ENCODE peak calls at places on chromosome 9, in six cellular contexts. S is DMS153, O is GM23338, W is Daoy, N is mammary epithelial cell, R is IMR-90. L is an unnamed sample.

GRCh38 chr9:33524431-33524947 is 438 bp downstream of the ANKRD18B start:
- DNase-seq in S (no peak), O (peak), W (peak), N (no peak), R (no peak), L (no peak)

GRCh38 chr9:74499111-74499601 is 2.0 kb downstream of the RORB start:
- DNase-seq in S (no peak), O (peak), W (peak), N (peak), R (no peak), L (no peak)

GRCh38 chr9:131869312-131869711 is 129.4 kb upstream of the RAPGEF1 start:
- DNase-seq in S (no peak), O (peak), W (no peak), N (no peak), R (no peak), L (no peak)

GRCh38 chr9:111937781-111938426 is 41.3 kb downstream of the UGCG start:
- DNase-seq in S (no peak), O (no peak), W (peak), N (peak), R (peak), L (no peak)

GRCh38 chr9:136099547-136099946 is 4.5 kb upstream of the NACC2 start:
- DNase-seq in S (no peak), O (no peak), W (no peak), N (no peak), R (no peak), L (no peak)

GRCh38 chr9:109990541-109990940 is 210.5 kb downstream of the PALM2AKAP2 start:
- DNase-seq in S (no peak), O (no peak), W (no peak), N (no peak), R (no peak), L (no peak)

GRCh38 chr9:137217276-137218211 is 4.5 kb downstream of the RNF208 start:
- DNase-seq in S (peak), O (peak), W (no peak), N (peak), R (no peak), L (no peak)

GRCh38 chr9:124030969-124031451 is 19.4 kb downstream of the LHX2 start:
- DNase-seq in S (no peak), O (no peak), W (peak), N (no peak), R (no peak), L (peak)

GRCh38 chr9:4143951-4144717 is 155.7 kb downstream of the GLIS3 start:
- DNase-seq in S (no peak), O (peak), W (peak), N (peak), R (peak), L (peak)

GRCh38 chr9:34454571-34455065 is 3.8 kb downstream of the FAM219A start:
- DNase-seq in S (no peak), O (peak), W (peak), N (peak), R (peak), L (peak)

GRCh38 chr9:86350006-86350755 is 4.0 kb downstream of the TUT7 start:
- DNase-seq in S (no peak), O (no peak), W (no peak), N (no peak), R (no peak), L (no peak)

GRCh38 chr9:4821994-4822544 is 29.3 kb downstream of the RCL1 start:
- DNase-seq in S (no peak), O (no peak), W (no peak), N (no peak), R (no peak), L (no peak)

GRCh38 chr9:5499889-5500398 is 10.4 kb upstream of the PDCD1LG2 start:
- DNase-seq in S (peak), O (no peak), W (peak), N (no peak), R (peak), L (peak)

GRCh38 chr9:131826966-131827525 is 87.2 kb upstream of the RAPGEF1 start:
- DNase-seq in S (no peak), O (no peak), W (peak), N (peak), R (no peak), L (no peak)

GRCh38 chr9:105887679-105888078 is 193.3 kb downstream of the TMEM38B start:
- DNase-seq in S (no peak), O (no peak), W (no peak), N (no peak), R (no peak), L (no peak)

GRCh38 chr9:93307468-93308157 is 123.7 kb downstream of the WNK2 start:
- DNase-seq in S (no peak), O (no peak), W (no peak), N (no peak), R (no peak), L (no peak)

GRCh38 chr9:36450110-36450732 is 50.2 kb upstream of the RNF38 start:
- DNase-seq in S (peak), O (peak), W (peak), N (peak), R (peak), L (peak)

GRCh38 chr9:69632768-69633167 is 39.4 kb downstream of the APBA1 start:
- DNase-seq in S (no peak), O (no peak), W (no peak), N (no peak), R (no peak), L (no peak)

GRCh38 chr9:130956636-130957450 is 17.8 kb upstream of the FIBCD1 start:
- DNase-seq in S (no peak), O (no peak), W (no peak), N (no peak), R (no peak), L (no peak)

GRCh38 chr9:134944351-134944802 is 26.7 kb upstream of the FCN1 start:
- DNase-seq in S (no peak), O (peak), W (no peak), N (no peak), R (no peak), L (no peak)

GRCh38 chr9:22232971-22233370 is 213.7 kb upstream of the DMRTA1 start:
- DNase-seq in S (no peak), O (no peak), W (no peak), N (no peak), R (no peak), L (no peak)

GRCh38 chr9:4365055-4365454 is 65.2 kb upstream of the GLIS3 start:
- DNase-seq in S (no peak), O (no peak), W (no peak), N (no peak), R (no peak), L (no peak)

GRCh38 chr9:2837915-2838314 is 6.0 kb downstream of the PUM3 start:
- DNase-seq in S (peak), O (no peak), W (no peak), N (no peak), R (peak), L (no peak)

GRCh38 chr9:100379862-100380261 is 27.1 kb upstream of the TEX10 start:
- DNase-seq in S (no peak), O (no peak), W (peak), N (peak), R (peak), L (peak)

GRCh38 chr9:124468061-124468740 is 17.9 kb downstream of the ADGRD2 start:
- DNase-seq in S (no peak), O (no peak), W (no peak), N (no peak), R (no peak), L (no peak)

GRCh38 chr9:127867356-127868277 is 9.9 kb downstream of the AK1 start:
- DNase-seq in S (no peak), O (peak), W (no peak), N (no peak), R (no peak), L (no peak)

GRCh38 chr9:111925784-111926183 is 29.2 kb downstream of the UGCG start:
- DNase-seq in S (no peak), O (no peak), W (no peak), N (no peak), R (no peak), L (no peak)

GRCh38 chr9:36925033-36925432 is 109.0 kb downstream of the PAX5 start:
- DNase-seq in S (no peak), O (no peak), W (peak), N (no peak), R (no peak), L (no peak)

GRCh38 chr9:124474151-124474550 is 23.9 kb downstream of the ADGRD2 start:
- DNase-seq in S (no peak), O (no peak), W (no peak), N (no peak), R (no peak), L (no peak)

GRCh38 chr9:16320338-16320902 is 550.0 kb downstream of the BNC2 start:
- DNase-seq in S (no peak), O (no peak), W (no peak), N (no peak), R (no peak), L (no peak)

GRCh38 chr9:90890146-90890545 is 88.5 kb downstream of the SYK start:
- DNase-seq in S (no peak), O (peak), W (no peak), N (no peak), R (no peak), L (no peak)

GRCh38 chr9:113772121-113772885 is 103.8 kb upstream of the ZNF618 start:
- DNase-seq in S (no peak), O (no peak), W (peak), N (peak), R (peak), L (no peak)